ENCODE peak calls at places on chromosome 6, in ten cellular contexts. L, G, R, N, B, O, S, W, D and Q are unnamed samples.

GRCh38 chr6:157205473-157206358 is 117.6 kb downstream of the TMEM242 start:
- DNase-seq in W (no peak), R (no peak), N (no peak), L (no peak), O (no peak), B (no peak), S (no peak), D (no peak), G (no peak), Q (no peak)

GRCh38 chr6:168136622-168137021 is 57.6 kb upstream of the FRMD1 start:
- DNase-seq in D (no peak), L (no peak), N (no peak), S (no peak), B (no peak), O (no peak), R (no peak), G (no peak), W (no peak), Q (no peak)

GRCh38 chr6:148599967-148600426 is 146.8 kb upstream of the UST start:
- DNase-seq in O (no peak), G (no peak), D (no peak), W (no peak), L (no peak), B (no peak), N (no peak), S (no peak), R (no peak), Q (no peak)

GRCh38 chr6:49025273-49026240 is 437.5 kb downstream of the MMUT start:
- DNase-seq in L (no peak), D (no peak), R (no peak), G (no peak), N (no peak), B (no peak), O (no peak), S (no peak), W (no peak), Q (no peak)

GRCh38 chr6:11174245-11174616 is 58.2 kb downstream of the NEDD9 start:
- DNase-seq in W (no peak), G (no peak), B (no peak), R (no peak), D (no peak), O (no peak), S (no peak), L (no peak), N (no peak), Q (no peak)

GRCh38 chr6:36455486-36456027 is 12.8 kb downstream of the KCTD20 start:
- DNase-seq in R (no peak), S (peak; percentile 29), D (peak; percentile 76), W (no peak), G (no peak), N (no peak), B (no peak), L (no peak), O (no peak), Q (no peak)

GRCh38 chr6:167448378-167448777 is 123.5 kb downstream of the TTLL2 start:
- DNase-seq in L (no peak), S (no peak), B (no peak), D (no peak), N (no peak), O (no peak), R (no peak), W (no peak), G (no peak), Q (no peak)

GRCh38 chr6:109053285-109053684 is 41.4 kb downstream of the SESN1 start:
- DNase-seq in N (no peak), D (no peak), S (no peak), W (no peak), B (no peak), L (no peak), R (no peak), O (no peak), G (no peak), Q (no peak)

GRCh38 chr6:32627831-32628230 is 9.4 kb upstream of the HLA-DQA1 start:
- DNase-seq in W (peak; percentile 47), R (peak; percentile 48), D (no peak), O (peak; percentile 24), S (peak; percentile 47), B (no peak), L (no peak), N (peak; percentile 55), G (no peak), Q (no peak)

GRCh38 chr6:68760941-68761676 is 126.0 kb downstream of the ADGRB3 start:
- DNase-seq in D (no peak), B (no peak), N (no peak), R (no peak), G (no peak), W (no peak), O (no peak), S (no peak), L (no peak), Q (no peak)

GRCh38 chr6:124881898-124882579 is 80.2 kb upstream of the RNF217 start:
- DNase-seq in R (no peak), D (no peak), W (no peak), N (no peak), B (no peak), L (peak; percentile 47), O (no peak), G (no peak), S (no peak), Q (no peak)

GRCh38 chr6:4567141-4567540 is 209.1 kb upstream of the CDYL start:
- DNase-seq in R (no peak), L (no peak), W (no peak), S (no peak), N (no peak), O (no peak), G (no peak), D (no peak), B (no peak), Q (no peak)

GRCh38 chr6:126535138-126535537 is 195.2 kb downstream of the CENPW start:
- DNase-seq in W (no peak), O (no peak), L (no peak), D (no peak), N (no peak), R (no peak), S (no peak), G (no peak), B (no peak), Q (no peak)

GRCh38 chr6:161238076-161238869 is 35.6 kb downstream of the AGPAT4 start:
- DNase-seq in S (no peak), R (no peak), N (no peak), B (no peak), D (no peak), G (no peak), O (no peak), L (no peak), W (no peak), Q (no peak)

GRCh38 chr6:163579111-163579879 is 164.8 kb downstream of the QKI start:
- DNase-seq in O (no peak), D (no peak), W (peak; percentile 60), L (no peak), R (no peak), G (peak; percentile 25), B (no peak), N (no peak), S (no peak), Q (no peak)
- TF ChIP-seq POLR2A in O (no peak), D (no peak), W (no peak), L (no peak), R (no peak), G (no peak), B (no peak), N (peak; percentile 13), S (no peak), Q (no peak)

GRCh38 chr6:39982720-39983119 is 48.5 kb upstream of the MOCS1 start:
- DNase-seq in W (no peak), O (no peak), G (no peak), L (no peak), N (no peak), B (no peak), S (no peak), D (no peak), R (no peak), Q (no peak)
- TF ChIP-seq POLR2A in W (no peak), O (no peak), G (no peak), L (no peak), N (no peak), B (no peak), S (no peak), D (no peak), R (no peak), Q (no peak)

GRCh38 chr6:44256291-44257006 is 879 bp downstream of the SLC35B2 start:
- DNase-seq in B (no peak), R (no peak), D (no peak), G (no peak), O (peak; percentile 34), S (peak; percentile 48), N (no peak), W (no peak), L (no peak), Q (no peak)

GRCh38 chr6:44255848-44256247 is 1.5 kb downstream of the SLC35B2 start:
- DNase-seq in B (no peak), L (no peak), D (no peak), S (no peak), O (no peak), R (no peak), W (no peak), N (no peak), G (no peak), Q (no peak)

GRCh38 chr6:44254201-44254956 is 2.9 kb downstream of the SLC35B2 start:
- DNase-seq in G (no peak), O (no peak), B (no peak), R (no peak), S (no peak), D (no peak), W (no peak), L (no peak), N (no peak), Q (no peak)

GRCh38 chr6:44253307-44254101 is 3.8 kb downstream of the SLC35B2 start:
- DNase-seq in R (no peak), O (peak; percentile 59), L (peak; percentile 53), B (no peak), W (peak; percentile 43), G (no peak), D (no peak), N (no peak), S (peak; percentile 66), Q (no peak)

GRCh38 chr6:44254957-44255808 is 2.1 kb downstream of the SLC35B2 start:
- DNase-seq in R (no peak), G (no peak), S (no peak), W (no peak), D (no peak), O (no peak), N (no peak), L (peak; percentile 42), B (no peak), Q (no peak)
- TF ChIP-seq POLR2A in R (no peak), G (no peak), S (no peak), W (no peak), D (no peak), O (no peak), N (peak; percentile 76), L (no peak), B (no peak), Q (peak; percentile 69)

GRCh38 chr6:2764610-2765165 is 505 bp upstream of the WRNIP1 start:
- DNase-seq in R (peak; percentile 56), W (peak; percentile 78), O (peak; percentile 56), B (peak; percentile 46), N (no peak), G (peak; percentile 51), D (peak; percentile 38), L (peak; percentile 69), S (no peak), Q (peak; percentile 34)
- TF ChIP-seq POLR2A in R (no peak), W (no peak), O (peak; percentile 79), B (no peak), N (peak; percentile 85), G (no peak), D (no peak), L (peak; percentile 79), S (no peak), Q (peak; percentile 78)

GRCh38 chr6:44101832-44102231 is 25.4 kb downstream of the MRPL14 start:
- DNase-seq in B (no peak), R (no peak), D (no peak), N (no peak), G (no peak), W (no peak), S (no peak), L (no peak), O (no peak), Q (no peak)
- TF ChIP-seq POLR2A in B (no peak), R (no peak), D (no peak), N (no peak), G (no peak), W (no peak), S (no peak), L (no peak), O (no peak), Q (no peak)